ENCODE peak calls at places on chromosomes 16 and 17, in nine cellular contexts. Y is RWPE1; D is HT1080; H is CD4-positive, CD25-positive, alpha-beta regulatory T cell; U is nucleus accumbens; J is right lobe of liver; V is EL; W is stimulated activated CD8-positive, alpha-beta memory T cell treated with anti-CD3 and anti-CD28 coated beads, Interleukin-2, amount 100 ng/mL, for 48 hours; N is LNCaP clone FGC. M is an unnamed sample.

GRCh38 chr16:29663020-29663828 is at the start of gene SPN:
- DNase-seq in Y (no peak), D (no peak), H (peak), U (no peak), J (no peak), V (no peak), W (peak), N (no peak), M (no peak)

GRCh38 chr16:48965391-48965790 is 316.2 kb downstream of the CBLN1 start:
- DNase-seq in Y (no peak), D (no peak), H (no peak), U (no peak), J (no peak), V (peak), W (no peak), N (no peak), M (peak)

GRCh38 chr17:3891626-3892094 is 1.2 kb downstream of the CAMKK1 start:
- DNase-seq in Y (no peak), D (no peak), H (no peak), U (no peak), J (no peak), V (peak), W (no peak), N (no peak), M (no peak)

GRCh38 chr17:40518401-40519088 is 17.1 kb upstream of the TNS4 start:
- DNase-seq in Y (peak), D (peak), H (no peak), U (no peak), J (no peak), V (peak), W (no peak), N (no peak), M (no peak)

GRCh38 chr16:67207857-67208524 is 9.1 kb downstream of the ELMO3 start:
- DNase-seq in Y (peak), D (peak), H (no peak), U (no peak), J (no peak), V (peak), W (no peak), N (peak), M (peak)

GRCh38 chr16:7443966-7444365 is 111.3 kb downstream of the RBFOX1 start:
- DNase-seq in Y (no peak), D (no peak), H (no peak), U (no peak), J (no peak), V (no peak), W (no peak), N (no peak), M (no peak)

GRCh38 chr16:54475019-54475418 is 188.4 kb upstream of the IRX3 start:
- DNase-seq in Y (no peak), D (no peak), H (no peak), U (no peak), J (no peak), V (no peak), W (no peak), N (no peak), M (no peak)

GRCh38 chr17:15648384-15648783 is 28.9 kb upstream of the FBXW10B start:
- DNase-seq in Y (no peak), D (no peak), H (no peak), U (no peak), J (no peak), V (peak), W (no peak), N (no peak), M (no peak)

GRCh38 chr16:72927199-72928088 is 120.5 kb downstream of the ZFHX3 start:
- DNase-seq in Y (peak), D (peak), H (no peak), U (no peak), J (no peak), V (peak), W (no peak), N (no peak), M (peak)

M was measured in AG10803.